ENCODE peak calls at places on chromosomes 6 and 20, in eight cellular contexts. A is astrocyte of the cerebellum, Y is LNCaP clone FGC, C is fibroblast of the conjunctiva, S is NCI-H226, G is AML-193, R is right atrium auricular region, D is M059J. V is an unnamed sample.
A peak's percentile ranks its signal among the peaks of the same experiment; 100 is the strongest.

GRCh38 chr6:20814494-20814893 is 280.2 kb downstream of the CDKAL1 start:
- DNase-seq in A (no peak), Y (no peak), C (no peak), S (no peak), G (no peak), R (no peak), D (no peak), V (peak; percentile 21)

GRCh38 chr20:11826334-11826733 is 91.4 kb upstream of the BTBD3 start:
- DNase-seq in A (no peak), Y (no peak), C (no peak), S (no peak), G (no peak), R (no peak), D (no peak), V (no peak)

GRCh38 chr6:29992792-29993191 is 50.5 kb downstream of the HLA-A start:
- DNase-seq in A (no peak), Y (no peak), C (no peak), S (no peak), G (no peak), R (no peak), D (peak; percentile 74), V (no peak)

GRCh38 chr20:7152071-7152470 is 384.6 kb downstream of the BMP2 start:
- DNase-seq in A (no peak), Y (no peak), C (no peak), S (peak; percentile 68), G (no peak), R (no peak), D (peak; percentile 13), V (no peak)

GRCh38 chr6:120903836-120904235 is 430.4 kb downstream of the TBC1D32 start:
- DNase-seq in A (no peak), Y (no peak), C (no peak), S (peak; percentile 84), G (no peak), R (no peak), D (no peak), V (peak; percentile 99)

GRCh38 chr6:32952817-32953739 is at the start of gene HLA-DMA:
- DNase-seq in A (peak; percentile 81), Y (peak; percentile 97), C (peak; percentile 91), S (peak; percentile 92), G (peak; percentile 99), R (peak; percentile 95), D (peak; percentile 96), V (peak; percentile 95)

GRCh38 chr6:137389150-137389664 is 105.0 kb downstream of the OLIG3 start:
- DNase-seq in A (no peak), Y (no peak), C (no peak), S (peak; percentile 83), G (peak; percentile 98), R (no peak), D (peak; percentile 16), V (peak; percentile 6)

GRCh38 chr20:10433014-10433622 is 904 bp downstream of the MKKS start:
- DNase-seq in A (no peak), Y (no peak), C (no peak), S (no peak), G (no peak), R (no peak), D (no peak), V (no peak)

GRCh38 chr6:170122676-170123075 is 168.2 kb downstream of the DLL1 start:
- DNase-seq in A (no peak), Y (no peak), C (no peak), S (peak; percentile 52), G (no peak), R (peak; percentile 38), D (no peak), V (peak; percentile 80)

GRCh38 chr6:166476061-166476591 is 93.4 kb upstream of the MPC1 start:
- DNase-seq in A (no peak), Y (no peak), C (no peak), S (no peak), G (no peak), R (no peak), D (no peak), V (no peak)

GRCh38 chr20:956330-956951 is 40.3 kb upstream of the ANGPT4 start:
- DNase-seq in A (peak; percentile 8), Y (no peak), C (peak; percentile 30), S (no peak), G (peak; percentile 32), R (peak; percentile 74), D (peak; percentile 60), V (peak; percentile 82)

GRCh38 chr6:142797159-142797558 is 147.8 kb downstream of the HIVEP2 start:
- DNase-seq in A (no peak), Y (no peak), C (no peak), S (no peak), G (no peak), R (no peak), D (no peak), V (peak; percentile 31)

GRCh38 chr6:44696099-44696498 is 308.6 kb downstream of the CDC5L start:
- DNase-seq in A (peak; percentile 67), Y (no peak), C (no peak), S (no peak), G (no peak), R (no peak), D (peak; percentile 92), V (no peak)

GRCh38 chr6:112081569-112081968 is 5.7 kb downstream of the TUBE1 start:
- DNase-seq in A (no peak), Y (no peak), C (no peak), S (no peak), G (no peak), R (no peak), D (no peak), V (no peak)

GRCh38 chr6:170383466-170384075 is 77.0 kb downstream of the FAM120B start:
- DNase-seq in A (no peak), Y (peak; percentile 68), C (no peak), S (no peak), G (no peak), R (no peak), D (no peak), V (no peak)

GRCh38 chr20:38658879-38659612 is 57.4 kb downstream of the ARHGAP40 start:
- DNase-seq in A (no peak), Y (no peak), C (no peak), S (no peak), G (no peak), R (no peak), D (peak; percentile 38), V (peak; percentile 52)

GRCh38 chr6:169723991-169724553 is at the start of gene PHF10:
- DNase-seq in A (no peak), Y (no peak), C (no peak), S (no peak), G (peak; percentile 13), R (no peak), D (peak; percentile 27), V (peak; percentile 54)

GRCh38 chr6:13299403-13299821 is 28.9 kb downstream of the TBC1D7 start:
- DNase-seq in A (no peak), Y (no peak), C (no peak), S (no peak), G (no peak), R (peak; percentile 42), D (no peak), V (no peak)

GRCh38 chr6:45009547-45009946 is 318.6 kb upstream of the RUNX2 start:
- DNase-seq in A (no peak), Y (no peak), C (no peak), S (no peak), G (no peak), R (no peak), D (no peak), V (no peak)

GRCh38 chr20:58650181-58650775 is 805 bp upstream of the STX16 start:
- DNase-seq in A (no peak), Y (no peak), C (no peak), S (no peak), G (no peak), R (peak; percentile 34), D (no peak), V (no peak)

GRCh38 chr20:50535162-50535561 is 25.0 kb downstream of the PTPN1 start:
- DNase-seq in A (no peak), Y (no peak), C (no peak), S (no peak), G (no peak), R (no peak), D (no peak), V (no peak)

GRCh38 chr6:108592371-108593337 is 31.9 kb downstream of the FOXO3 start:
- DNase-seq in A (peak; percentile 72), Y (peak; percentile 66), C (no peak), S (peak; percentile 18), G (peak; percentile 62), R (no peak), D (peak; percentile 95), V (peak; percentile 64)

GRCh38 chr6:111210074-111210729 is 122.9 kb downstream of the SLC16A10 start:
- DNase-seq in A (peak; percentile 51), Y (peak; percentile 25), C (peak; percentile 49), S (peak; percentile 30), G (peak; percentile 87), R (no peak), D (peak; percentile 72), V (peak; percentile 84)

GRCh38 chr6:71310261-71310660 is 21.6 kb downstream of the OGFRL1 start:
- DNase-seq in A (no peak), Y (no peak), C (no peak), S (no peak), G (no peak), R (no peak), D (no peak), V (no peak)

GRCh38 chr6:106027760-106028159 is 58.4 kb upstream of the PRDM1 start:
- DNase-seq in A (no peak), Y (no peak), C (no peak), S (no peak), G (no peak), R (no peak), D (no peak), V (no peak)

GRCh38 chr20:5696011-5696559 is 54.1 kb upstream of the SHLD1 start:
- DNase-seq in A (no peak), Y (peak; percentile 92), C (peak; percentile 92), S (no peak), G (no peak), R (peak; percentile 67), D (peak; percentile 80), V (no peak)

GRCh38 chr20:14853079-14853478 is 515.7 kb upstream of the FLRT3 start:
- DNase-seq in A (no peak), Y (no peak), C (no peak), S (no peak), G (no peak), R (no peak), D (no peak), V (no peak)

GRCh38 chr6:43014434-43014909 is 423 bp downstream of the KLHDC3 start:
- DNase-seq in A (no peak), Y (no peak), C (no peak), S (no peak), G (no peak), R (no peak), D (peak; percentile 42), V (no peak)

GRCh38 chr20:45538209-45538798 is 978 bp downstream of the WFDC6 start:
- DNase-seq in A (no peak), Y (no peak), C (no peak), S (no peak), G (no peak), R (no peak), D (peak; percentile 81), V (peak; percentile 78)

GRCh38 chr6:135062735-135063134 is 8.1 kb upstream of the HBS1L start:
- DNase-seq in A (no peak), Y (peak; percentile 38), C (no peak), S (no peak), G (no peak), R (no peak), D (no peak), V (no peak)

GRCh38 chr6:124795879-124796838 is 166.1 kb upstream of the RNF217 start:
- DNase-seq in A (peak; percentile 41), Y (no peak), C (peak; percentile 6), S (peak; percentile 28), G (no peak), R (no peak), D (peak; percentile 20), V (peak; percentile 24)

GRCh38 chr6:146289816-146290588 is 253.6 kb upstream of the RAB32 start:
- DNase-seq in A (peak; percentile 70), Y (no peak), C (peak; percentile 70), S (peak; percentile 70), G (peak; percentile 59), R (no peak), D (peak; percentile 89), V (peak; percentile 35)

GRCh38 chr6:128981716-128982115 is 98.8 kb downstream of the LAMA2 start:
- DNase-seq in A (no peak), Y (no peak), C (no peak), S (no peak), G (no peak), R (no peak), D (peak; percentile 51), V (peak; percentile 7)

GRCh38 chr6:122717350-122717749 is 62.2 kb upstream of the FABP7 start:
- DNase-seq in A (peak; percentile 62), Y (no peak), C (no peak), S (no peak), G (no peak), R (no peak), D (peak; percentile 14), V (no peak)